ENCODE peak calls at places on chromosomes 12 and 14, in nine cellular contexts. P, Y, M, K, T, E, X, F and U are unnamed samples.
A peak's percentile ranks its signal among the peaks of the same experiment; 100 is the strongest.

GRCh38 chr12:89524201-89525001 is at the start of gene GALNT4:
- DNase-seq in P (peak; percentile 86), Y (peak; percentile 85), M (peak; percentile 91), K (peak; percentile 93), T (peak; percentile 92), E (peak; percentile 86), X (peak; percentile 75), F (peak; percentile 87), U (peak; percentile 47)

GRCh38 chr12:25785164-25785563 is 173.3 kb upstream of the RASSF8 start:
- DNase-seq in P (no peak), Y (no peak), M (no peak), K (no peak), T (no peak), E (no peak), X (no peak), F (no peak), U (no peak)

GRCh38 chr14:104975481-104976197 is 2.5 kb downstream of the AHNAK2 start:
- DNase-seq in P (peak; percentile 14), Y (no peak), M (peak; percentile 57), K (no peak), T (peak; percentile 66), E (no peak), X (no peak), F (peak; percentile 16), U (no peak)

GRCh38 chr12:71652656-71653055 is 11.0 kb downstream of the ZFC3H1 start:
- DNase-seq in P (no peak), Y (no peak), M (no peak), K (no peak), T (no peak), E (no peak), X (no peak), F (no peak), U (no peak)

GRCh38 chr12:62305778-62306177 is 45.6 kb downstream of the USP15 start:
- DNase-seq in P (no peak), Y (no peak), M (no peak), K (no peak), T (no peak), E (no peak), X (no peak), F (no peak), U (no peak)

GRCh38 chr14:57833304-57833703 is 32.6 kb downstream of the SLC35F4 start:
- DNase-seq in P (no peak), Y (peak; percentile 72), M (no peak), K (no peak), T (no peak), E (peak; percentile 96), X (no peak), F (peak; percentile 21), U (no peak)

GRCh38 chr12:6667559-6668210 is 4.8 kb upstream of the ING4 start:
- DNase-seq in P (no peak), Y (no peak), M (peak; percentile 46), K (no peak), T (no peak), E (no peak), X (no peak), F (no peak), U (no peak)

GRCh38 chr12:129750426-129750825 is 153.4 kb downstream of the TMEM132D start:
- DNase-seq in P (no peak), Y (no peak), M (no peak), K (no peak), T (no peak), E (no peak), X (no peak), F (no peak), U (no peak)

GRCh38 chr14:53391631-53392030 is 238.5 kb upstream of the DDHD1 start:
- DNase-seq in P (no peak), Y (no peak), M (no peak), K (no peak), T (no peak), E (peak; percentile 80), X (no peak), F (no peak), U (no peak)

GRCh38 chr12:81143057-81143456 is 65.2 kb downstream of the ACSS3 start:
- DNase-seq in P (no peak), Y (no peak), M (no peak), K (no peak), T (no peak), E (no peak), X (no peak), F (no peak), U (no peak)

GRCh38 chr12:106288510-106289195 is 13.9 kb upstream of the TCP11L2 start:
- DNase-seq in P (no peak), Y (no peak), M (no peak), K (no peak), T (no peak), E (peak; percentile 97), X (no peak), F (no peak), U (no peak)

GRCh38 chr14:64465208-64465821 is at the start of gene AKAP5:
- DNase-seq in P (peak; percentile 50), Y (peak; percentile 9), M (peak; percentile 91), K (peak; percentile 80), T (peak; percentile 86), E (no peak), X (peak; percentile 67), F (peak; percentile 48), U (peak; percentile 91)

GRCh38 chr12:41700940-41701339 is 443.7 kb downstream of the GXYLT1 start:
- DNase-seq in P (no peak), Y (no peak), M (no peak), K (no peak), T (no peak), E (no peak), X (no peak), F (no peak), U (no peak)

GRCh38 chr14:67526676-67527459 is 6.2 kb upstream of the PLEKHH1 start:
- DNase-seq in P (no peak), Y (peak; percentile 45), M (peak; percentile 89), K (no peak), T (peak; percentile 69), E (peak; percentile 59), X (no peak), F (peak; percentile 29), U (peak; percentile 66)

GRCh38 chr12:51900323-51900889 is 6.9 kb upstream of the ACVRL1 start:
- DNase-seq in P (no peak), Y (no peak), M (no peak), K (peak; percentile 54), T (no peak), E (no peak), X (no peak), F (no peak), U (no peak)

GRCh38 chr12:121838096-121838495 is 20.6 kb downstream of the HPD start:
- DNase-seq in P (no peak), Y (no peak), M (no peak), K (no peak), T (no peak), E (no peak), X (no peak), F (no peak), U (no peak)

GRCh38 chr12:121837680-121838079 is 21.0 kb downstream of the HPD start:
- DNase-seq in P (no peak), Y (no peak), M (no peak), K (no peak), T (no peak), E (no peak), X (no peak), F (no peak), U (no peak)

GRCh38 chr12:121839993-121840761 is 18.5 kb downstream of the HPD start:
- DNase-seq in P (no peak), Y (no peak), M (no peak), K (no peak), T (no peak), E (no peak), X (no peak), F (no peak), U (no peak)

GRCh38 chr12:121843236-121843982 is 15.2 kb downstream of the HPD start:
- DNase-seq in P (no peak), Y (no peak), M (no peak), K (no peak), T (no peak), E (no peak), X (no peak), F (no peak), U (no peak)

GRCh38 chr12:121839106-121839992 is 19.3 kb downstream of the HPD start:
- DNase-seq in P (peak; percentile 100), Y (peak; percentile 100), M (peak; percentile 100), K (peak; percentile 100), T (peak; percentile 99), E (peak; percentile 97), X (peak; percentile 99), F (peak; percentile 100), U (peak; percentile 96)
- TF ChIP-seq CTCF in P (peak; percentile 68), Y (peak; percentile 51), M (peak; percentile 31), K (peak; percentile 59), T (no peak), E (peak; percentile 55), X (no peak), F (peak; percentile 61), U (peak; percentile 29)

DNA sequence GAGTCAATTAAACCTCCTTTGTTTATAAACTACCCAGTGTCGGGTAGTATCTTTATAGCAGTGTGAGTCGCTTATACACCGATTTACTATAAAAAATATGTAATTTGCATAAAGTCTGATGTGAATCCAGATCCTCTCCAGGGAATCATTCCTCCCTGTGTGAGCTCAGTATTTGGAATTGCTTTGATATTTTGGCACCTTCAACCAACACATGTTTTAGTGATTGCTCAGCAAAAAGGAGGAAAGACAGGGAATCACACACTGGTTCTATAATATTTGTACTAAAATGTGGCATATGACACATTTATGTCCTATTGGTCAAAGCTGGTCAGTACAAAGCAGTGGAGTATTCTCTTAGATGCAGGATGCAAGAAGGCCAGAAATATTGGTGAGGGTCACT is 703.9 kb upstream of the ATXN7L3B start:
- DNase-seq in P (no peak), Y (no peak), M (no peak), K (no peak), T (no peak), E (no peak), X (no peak), F (no peak), U (no peak)
- TF ChIP-seq CTCF in P (no peak), Y (no peak), M (no peak), K (no peak), T (no peak), E (no peak), X (no peak), F (no peak), U (no peak)

GRCh38 chr12:120649442-120650248 is 9.2 kb downstream of the CABP1 start:
- DNase-seq in P (peak; percentile 36), Y (no peak), M (peak; percentile 40), K (no peak), T (no peak), E (no peak), X (no peak), F (no peak), U (no peak)
- TF ChIP-seq CTCF in P (peak; percentile 10), Y (no peak), M (peak; percentile 4), K (peak; percentile 8), T (no peak), E (no peak), X (peak; percentile 50), F (no peak), U (no peak)

DNA sequence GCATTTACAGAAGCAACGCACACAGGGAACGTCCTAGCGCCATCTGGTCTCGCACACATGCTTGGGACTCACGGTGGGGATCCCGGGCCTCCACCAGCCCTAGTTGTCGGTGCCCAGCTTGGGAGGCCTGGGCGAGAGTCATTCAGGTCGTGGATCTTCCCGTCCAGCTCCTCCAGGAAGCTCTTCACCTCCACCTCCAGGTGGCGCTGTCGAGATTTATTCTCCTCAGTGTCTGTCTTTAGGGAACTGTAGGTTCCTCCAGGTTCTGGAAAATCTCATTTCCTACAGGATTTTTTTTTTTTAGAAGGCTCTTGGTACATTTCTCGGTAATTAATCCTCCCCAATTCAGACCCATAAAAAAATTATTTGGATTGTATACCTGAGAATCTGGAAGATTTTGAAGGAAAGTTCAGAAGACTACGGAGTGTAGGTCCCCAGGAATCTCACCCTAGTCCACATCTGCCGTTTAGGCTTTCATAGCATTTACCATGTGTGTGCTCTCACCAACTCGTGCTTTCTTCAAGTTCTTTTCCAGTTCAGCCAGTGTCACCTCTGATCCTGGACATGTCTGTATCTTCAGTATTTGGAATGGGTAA is 910.0 kb downstream of the TMEM121 start:
- DNase-seq in P (peak; percentile 19), Y (no peak), M (peak; percentile 39), K (peak; percentile 76), T (no peak), E (no peak), X (peak; percentile 44), F (no peak), U (peak; percentile 29)
- TF ChIP-seq CTCF in P (peak; percentile 53), Y (no peak), M (no peak), K (peak; percentile 60), T (peak; percentile 46), E (no peak), X (peak; percentile 45), F (no peak), U (peak; percentile 33)